ENCODE peak calls at places on chromosomes 6 and 20, in five cellular contexts. W, F, B, T and H are unnamed samples.

GRCh38 chr6:54717849-54718455 is 128.6 kb upstream of the FAM83B start:
- DNase-seq in W (peak), F (peak), B (no peak), T (no peak), H (peak)

GRCh38 chr20:35290186-35290886 is 1.9 kb downstream of the FAM83C start:
- DNase-seq in W (no peak), F (no peak), B (no peak), T (no peak), H (no peak)

GRCh38 chr6:14046476-14047068 is 71.0 kb upstream of the CD83 start:
- DNase-seq in W (peak), F (peak), B (peak), T (no peak), H (peak)

GRCh38 chr6:11812439-11812838 is 33.8 kb upstream of the ADTRP start:
- DNase-seq in W (no peak), F (no peak), B (no peak), T (no peak), H (no peak)

GRCh38 chr20:49696594-49696993 is 17.1 kb downstream of the B4GALT5 start:
- DNase-seq in W (no peak), F (no peak), B (no peak), T (no peak), H (no peak)

GRCh38 chr6:169803291-169803811 is 51.9 kb downstream of the ERMARD start:
- DNase-seq in W (no peak), F (no peak), B (no peak), T (no peak), H (no peak)

GRCh38 chr6:14035448-14035847 is 82.1 kb upstream of the CD83 start:
- DNase-seq in W (no peak), F (no peak), B (no peak), T (peak), H (no peak)

GRCh38 chr20:50798650-50799049 is 3.8 kb downstream of the BCAS4 start:
- DNase-seq in W (no peak), F (no peak), B (no peak), T (no peak), H (no peak)

GRCh38 chr6:393391-394221 is 2.1 kb downstream of the IRF4 start:
- DNase-seq in W (no peak), F (peak), B (no peak), T (no peak), H (no peak)

GRCh38 chr6:127547909-127548649 is 28.9 kb upstream of the C6orf58 start:
- DNase-seq in W (no peak), F (no peak), B (no peak), T (no peak), H (no peak)

GRCh38 chr6:111663232-111663631 is 57.6 kb upstream of the TRAF3IP2 start:
- DNase-seq in W (no peak), F (no peak), B (no peak), T (no peak), H (no peak)